ENCODE peak calls at places on chromosomes 13 and 19, in nine cellular contexts. One of them, this sample, is unnamed.

GRCh38 chr19:23512151-23512925 is 117.1 kb upstream of the ZNF91 start:
- DNase-seq in endodermal cell: no peak
- DNase-seq in AG04450: no peak
- DNase-seq in uterus: no peak
- DNase-seq in left ventricle myocardium inferior: no peak
- DNase-seq in tibial nerve: no peak
- DNase-seq in upper lobe of left lung: peak
- DNase-seq in fibroblast of pulmonary artery: no peak
- DNase-seq in right atrium auricular region: no peak
- DNase-seq in this sample: no peak

GRCh38 chr13:110306960-110307696 is at the start of the genes COL4A1 and COL4A2:
- DNase-seq in right atrium auricular region: peak
- DNase-seq in tibial nerve: peak
- DNase-seq in AG04450: no peak
- DNase-seq in upper lobe of left lung: peak
- DNase-seq in uterus: peak
- DNase-seq in left ventricle myocardium inferior: peak
- DNase-seq in fibroblast of pulmonary artery: peak
- DNase-seq in endodermal cell: peak
- DNase-seq in this sample: peak

GRCh38 chr19:49458567-49458903 is 5.5 kb downstream of the ALDH16A1 start:
- DNase-seq in AG04450: no peak
- DNase-seq in right atrium auricular region: no peak
- DNase-seq in upper lobe of left lung: no peak
- DNase-seq in fibroblast of pulmonary artery: no peak
- DNase-seq in tibial nerve: no peak
- DNase-seq in endodermal cell: no peak
- DNase-seq in left ventricle myocardium inferior: no peak
- DNase-seq in uterus: no peak
- DNase-seq in this sample: no peak

GRCh38 chr19:18339703-18340102 is 695 bp upstream of the PGPEP1 start:
- DNase-seq in tibial nerve: no peak
- DNase-seq in right atrium auricular region: no peak
- DNase-seq in upper lobe of left lung: no peak
- DNase-seq in AG04450: no peak
- DNase-seq in uterus: no peak
- DNase-seq in fibroblast of pulmonary artery: peak
- DNase-seq in left ventricle myocardium inferior: no peak
- DNase-seq in endodermal cell: peak
- DNase-seq in this sample: peak

GRCh38 chr19:771332-771785 is 20.4 kb downstream of the MISP start:
- DNase-seq in endodermal cell: peak
- DNase-seq in AG04450: no peak
- DNase-seq in left ventricle myocardium inferior: no peak
- DNase-seq in right atrium auricular region: no peak
- DNase-seq in upper lobe of left lung: no peak
- DNase-seq in fibroblast of pulmonary artery: peak
- DNase-seq in uterus: no peak
- DNase-seq in tibial nerve: no peak
- DNase-seq in this sample: peak

GRCh38 chr13:80873589-80873988 is 532.7 kb upstream of the SPRY2 start:
- DNase-seq in AG04450: no peak
- DNase-seq in upper lobe of left lung: no peak
- DNase-seq in tibial nerve: no peak
- DNase-seq in fibroblast of pulmonary artery: no peak
- DNase-seq in right atrium auricular region: no peak
- DNase-seq in endodermal cell: no peak
- DNase-seq in left ventricle myocardium inferior: no peak
- DNase-seq in uterus: no peak
- DNase-seq in this sample: no peak

GRCh38 chr19:50565984-50566903 is 2.0 kb downstream of the LRRC4B start:
- DNase-seq in fibroblast of pulmonary artery: no peak
- DNase-seq in left ventricle myocardium inferior: no peak
- DNase-seq in right atrium auricular region: no peak
- DNase-seq in uterus: no peak
- DNase-seq in tibial nerve: no peak
- DNase-seq in upper lobe of left lung: peak
- DNase-seq in endodermal cell: peak
- DNase-seq in AG04450: no peak
- DNase-seq in this sample: no peak

GRCh38 chr19:40778865-40779284 is 828 bp downstream of the RAB4B start:
- DNase-seq in right atrium auricular region: no peak
- DNase-seq in left ventricle myocardium inferior: no peak
- DNase-seq in tibial nerve: no peak
- DNase-seq in endodermal cell: no peak
- DNase-seq in upper lobe of left lung: no peak
- DNase-seq in AG04450: no peak
- DNase-seq in fibroblast of pulmonary artery: no peak
- DNase-seq in uterus: no peak
- DNase-seq in this sample: peak

GRCh38 chr13:107669356-107669755 is 546.0 kb downstream of the LIG4 start:
- DNase-seq in tibial nerve: no peak
- DNase-seq in fibroblast of pulmonary artery: no peak
- DNase-seq in left ventricle myocardium inferior: no peak
- DNase-seq in upper lobe of left lung: no peak
- DNase-seq in endodermal cell: no peak
- DNase-seq in AG04450: peak
- DNase-seq in uterus: no peak
- DNase-seq in right atrium auricular region: no peak
- DNase-seq in this sample: peak

GRCh38 chr19:33686687-33687541 is 65.2 kb downstream of the CHST8 start:
- DNase-seq in tibial nerve: no peak
- DNase-seq in right atrium auricular region: no peak
- DNase-seq in fibroblast of pulmonary artery: no peak
- DNase-seq in upper lobe of left lung: peak
- DNase-seq in left ventricle myocardium inferior: no peak
- DNase-seq in endodermal cell: no peak
- DNase-seq in uterus: peak
- DNase-seq in AG04450: no peak
- DNase-seq in this sample: no peak

GRCh38 chr19:12794196-12794921 is 3.1 kb downstream of the JUNB start:
- DNase-seq in upper lobe of left lung: no peak
- DNase-seq in right atrium auricular region: no peak
- DNase-seq in fibroblast of pulmonary artery: peak
- DNase-seq in AG04450: no peak
- DNase-seq in left ventricle myocardium inferior: no peak
- DNase-seq in endodermal cell: no peak
- DNase-seq in uterus: no peak
- DNase-seq in tibial nerve: no peak
- DNase-seq in this sample: peak
- TF ChIP-seq CTCF in upper lobe of left lung: no peak
- TF ChIP-seq CTCF in right atrium auricular region: no peak
- TF ChIP-seq CTCF in fibroblast of pulmonary artery: no peak
- TF ChIP-seq CTCF in AG04450: no peak
- TF ChIP-seq CTCF in left ventricle myocardium inferior: no peak
- TF ChIP-seq CTCF in endodermal cell: no peak
- TF ChIP-seq CTCF in uterus: no peak
- TF ChIP-seq CTCF in tibial nerve: no peak
- TF ChIP-seq CTCF in this sample: no peak

DNA sequence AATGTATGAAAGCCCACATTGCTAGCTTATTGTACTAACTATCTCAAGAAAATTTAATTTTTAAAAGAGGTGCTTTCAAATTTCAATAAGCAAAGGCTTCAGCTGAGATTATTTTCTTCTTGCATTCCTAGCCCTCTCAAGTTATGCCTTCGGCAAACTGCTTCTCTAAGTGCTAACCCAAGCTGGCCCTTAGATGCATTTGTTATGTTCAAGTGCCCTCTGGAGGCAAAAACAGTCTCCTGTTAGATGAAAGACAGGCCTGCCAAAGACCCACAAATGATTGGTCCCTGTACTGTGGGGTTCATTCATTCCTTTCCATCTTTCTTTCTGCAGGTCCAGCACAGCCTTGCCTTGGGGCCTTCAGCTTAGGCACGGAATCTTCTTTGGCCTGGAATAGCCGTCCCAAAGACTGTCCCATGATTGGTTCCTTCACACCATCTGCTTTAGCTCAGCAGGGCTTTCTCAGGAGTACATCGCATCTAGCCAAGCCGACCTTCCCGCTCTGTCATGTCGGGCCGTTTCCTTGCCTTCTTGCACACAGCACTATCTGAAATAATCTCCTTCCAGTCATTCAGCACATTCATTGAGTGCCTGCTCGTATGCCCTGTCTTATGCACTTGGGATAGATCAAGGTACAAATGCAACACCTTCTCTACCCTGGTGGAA is 26.4 kb upstream of the TPTE2 start:
- DNase-seq in left ventricle myocardium inferior: no peak
- DNase-seq in uterus: no peak
- DNase-seq in right atrium auricular region: no peak
- DNase-seq in fibroblast of pulmonary artery: peak
- DNase-seq in upper lobe of left lung: no peak
- DNase-seq in endodermal cell: peak
- DNase-seq in tibial nerve: no peak
- DNase-seq in AG04450: no peak
- DNase-seq in this sample: peak
- TF ChIP-seq CTCF in left ventricle myocardium inferior: peak
- TF ChIP-seq CTCF in uterus: peak
- TF ChIP-seq CTCF in right atrium auricular region: peak
- TF ChIP-seq CTCF in fibroblast of pulmonary artery: peak
- TF ChIP-seq CTCF in upper lobe of left lung: no peak
- TF ChIP-seq CTCF in endodermal cell: peak
- TF ChIP-seq CTCF in tibial nerve: no peak
- TF ChIP-seq CTCF in AG04450: peak
- TF ChIP-seq CTCF in this sample: peak

GRCh38 chr13:77902319-77902963 is 16.2 kb downstream of the EDNRB start:
- DNase-seq in AG04450: no peak
- DNase-seq in upper lobe of left lung: no peak
- DNase-seq in right atrium auricular region: no peak
- DNase-seq in fibroblast of pulmonary artery: no peak
- DNase-seq in tibial nerve: no peak
- DNase-seq in uterus: no peak
- DNase-seq in endodermal cell: no peak
- DNase-seq in left ventricle myocardium inferior: no peak
- DNase-seq in this sample: no peak
- TF ChIP-seq CTCF in AG04450: no peak
- TF ChIP-seq CTCF in upper lobe of left lung: no peak
- TF ChIP-seq CTCF in right atrium auricular region: no peak
- TF ChIP-seq CTCF in fibroblast of pulmonary artery: no peak
- TF ChIP-seq CTCF in tibial nerve: no peak
- TF ChIP-seq CTCF in uterus: no peak
- TF ChIP-seq CTCF in endodermal cell: no peak
- TF ChIP-seq CTCF in left ventricle myocardium inferior: no peak
- TF ChIP-seq CTCF in this sample: no peak

DNA sequence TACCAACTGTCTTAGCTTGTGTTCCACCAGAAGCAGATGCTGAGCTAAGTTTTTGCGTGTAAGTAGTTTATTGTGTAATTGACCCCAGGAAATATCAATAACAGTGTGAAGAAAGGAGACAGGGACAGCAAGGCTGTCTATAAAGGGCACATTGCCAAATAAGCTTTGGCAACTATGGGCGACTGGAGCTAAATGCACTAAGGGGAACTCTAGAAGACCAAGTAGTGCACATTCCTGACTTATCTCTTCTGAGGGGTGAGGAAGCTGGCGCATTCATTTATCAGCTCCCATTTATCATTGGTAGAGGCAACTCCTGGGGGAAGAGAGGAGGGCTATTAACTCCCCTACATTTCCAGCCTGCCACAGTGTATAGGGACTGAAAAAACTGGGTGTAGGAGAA is 135.0 kb downstream of the DLEU7 start:
- DNase-seq in fibroblast of pulmonary artery: peak
- DNase-seq in AG04450: no peak
- DNase-seq in tibial nerve: no peak
- DNase-seq in left ventricle myocardium inferior: no peak
- DNase-seq in upper lobe of left lung: no peak
- DNase-seq in right atrium auricular region: no peak
- DNase-seq in endodermal cell: no peak
- DNase-seq in uterus: no peak
- DNase-seq in this sample: no peak
- TF ChIP-seq CTCF in fibroblast of pulmonary artery: no peak
- TF ChIP-seq CTCF in AG04450: no peak
- TF ChIP-seq CTCF in tibial nerve: no peak
- TF ChIP-seq CTCF in left ventricle myocardium inferior: no peak
- TF ChIP-seq CTCF in upper lobe of left lung: no peak
- TF ChIP-seq CTCF in right atrium auricular region: no peak
- TF ChIP-seq CTCF in endodermal cell: no peak
- TF ChIP-seq CTCF in uterus: no peak
- TF ChIP-seq CTCF in this sample: no peak

GRCh38 chr13:41411536-41411935 is 45.8 kb upstream of the RGCC start:
- DNase-seq in AG04450: peak
- DNase-seq in right atrium auricular region: no peak
- DNase-seq in fibroblast of pulmonary artery: peak
- DNase-seq in uterus: no peak
- DNase-seq in endodermal cell: peak
- DNase-seq in tibial nerve: no peak
- DNase-seq in left ventricle myocardium inferior: no peak
- DNase-seq in upper lobe of left lung: no peak
- DNase-seq in this sample: peak
- TF ChIP-seq CTCF in AG04450: peak
- TF ChIP-seq CTCF in right atrium auricular region: no peak
- TF ChIP-seq CTCF in fibroblast of pulmonary artery: peak
- TF ChIP-seq CTCF in uterus: peak
- TF ChIP-seq CTCF in endodermal cell: peak
- TF ChIP-seq CTCF in tibial nerve: peak
- TF ChIP-seq CTCF in left ventricle myocardium inferior: peak
- TF ChIP-seq CTCF in upper lobe of left lung: no peak
- TF ChIP-seq CTCF in this sample: peak

This sample was measured in fibroblast of mammary gland.